ENCODE peak calls at places on chromosomes 16 and 17, in four cellular contexts. One of them, this sample, is unnamed. For H3K79me2, the result is how much of the 10 kb centered on the place peaks cover.

GRCh38 chr17:59371426-59372099 is 40.1 kb downstream of the YPEL2 start:
- DNase-seq in hepatocyte: peak
- DNase-seq in GM23248: peak
- DNase-seq in H1: no peak
- DNase-seq in this sample: no peak

GRCh38 chr17:27665549-27665948 is 34.6 kb downstream of the LGALS9 start:
- DNase-seq in hepatocyte: no peak
- DNase-seq in H1: no peak
- DNase-seq in GM23248: no peak
- DNase-seq in this sample: no peak

GRCh38 chr16:67848118-67848517 is 625 bp upstream of the CENPT start:
- DNase-seq in GM23248: no peak
- DNase-seq in H1: no peak
- DNase-seq in hepatocyte: no peak
- DNase-seq in this sample: no peak

GRCh38 chr17:55325405-55325804 is 60.6 kb downstream of the HLF start:
- DNase-seq in GM23248: no peak
- DNase-seq in H1: no peak
- DNase-seq in hepatocyte: no peak
- DNase-seq in this sample: no peak

GRCh38 chr16:54829691-54830090 is 101.0 kb upstream of the IRX5 start:
- DNase-seq in hepatocyte: no peak
- DNase-seq in GM23248: no peak
- DNase-seq in H1: no peak
- DNase-seq in this sample: no peak

GRCh38 chr16:14301150-14302030 is 230.3 kb downstream of the MRTFB start:
- DNase-seq in GM23248: peak
- DNase-seq in H1: no peak
- DNase-seq in hepatocyte: peak
- DNase-seq in this sample: peak

GRCh38 chr17:78412403-78412802 is 34.0 kb downstream of the PGS1 start:
- DNase-seq in GM23248: peak
- DNase-seq in H1: no peak
- DNase-seq in hepatocyte: no peak
- DNase-seq in this sample: peak

GRCh38 chr16:1557576-1557975 is 24.1 kb downstream of the TMEM204 start:
- DNase-seq in H1: no peak
- DNase-seq in hepatocyte: no peak
- DNase-seq in GM23248: no peak
- DNase-seq in this sample: no peak

GRCh38 chr17:79423811-79424465 is 186.9 kb downstream of the RBFOX3 start:
- DNase-seq in GM23248: no peak
- DNase-seq in H1: no peak
- DNase-seq in hepatocyte: no peak
- DNase-seq in this sample: no peak

GRCh38 chr17:15233022-15233805 is 31.9 kb downstream of the PMP22 start:
- DNase-seq in hepatocyte: peak
- DNase-seq in H1: no peak
- DNase-seq in GM23248: peak
- DNase-seq in this sample: peak

GRCh38 chr17:15233971-15234370 is 31.2 kb downstream of the PMP22 start:
- DNase-seq in hepatocyte: no peak
- DNase-seq in H1: no peak
- DNase-seq in GM23248: no peak
- DNase-seq in this sample: no peak

GRCh38 chr17:15231851-15232516 is 33.1 kb downstream of the PMP22 start:
- DNase-seq in GM23248: no peak
- DNase-seq in H1: no peak
- DNase-seq in hepatocyte: no peak
- DNase-seq in this sample: no peak

GRCh38 chr17:15230866-15231265 is 34.3 kb downstream of the PMP22 start:
- DNase-seq in GM23248: no peak
- DNase-seq in H1: no peak
- DNase-seq in hepatocyte: no peak
- DNase-seq in this sample: no peak

GRCh38 chr17:15232517-15232915 is 32.6 kb downstream of the PMP22 start:
- DNase-seq in hepatocyte: no peak
- DNase-seq in H1: no peak
- DNase-seq in GM23248: peak
- DNase-seq in this sample: no peak
- H3K79me2 ChIP-seq in hepatocyte: under half
- H3K79me2 ChIP-seq in H1: under half
- H3K79me2 ChIP-seq in GM23248: under half
- H3K79me2 ChIP-seq in this sample: under half

DNA sequence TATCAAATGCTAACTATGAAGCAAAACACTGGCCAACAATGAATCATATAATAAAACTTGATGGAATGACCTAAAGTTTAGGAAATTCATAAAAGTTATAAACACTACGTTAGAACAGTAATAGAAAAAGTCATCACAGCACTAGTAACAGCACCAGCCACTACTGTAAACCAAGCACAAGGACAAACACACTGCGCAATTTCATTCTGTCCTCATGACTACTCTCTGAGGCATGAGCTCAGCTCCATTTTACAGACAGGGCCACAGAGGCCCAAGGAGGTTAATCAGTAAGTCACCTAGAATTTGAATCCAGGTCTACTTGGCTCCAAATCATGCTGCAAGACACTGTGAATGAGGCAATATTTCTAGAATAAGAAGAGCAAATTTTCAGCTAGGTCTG is 13.4 kb downstream of the EMC8 start:
- DNase-seq in H1: no peak
- DNase-seq in GM23248: no peak
- DNase-seq in hepatocyte: no peak
- DNase-seq in this sample: no peak
- H3K79me2 ChIP-seq in H1: under half
- H3K79me2 ChIP-seq in GM23248: half or more
- H3K79me2 ChIP-seq in hepatocyte: under half
- H3K79me2 ChIP-seq in this sample: half or more

DNA sequence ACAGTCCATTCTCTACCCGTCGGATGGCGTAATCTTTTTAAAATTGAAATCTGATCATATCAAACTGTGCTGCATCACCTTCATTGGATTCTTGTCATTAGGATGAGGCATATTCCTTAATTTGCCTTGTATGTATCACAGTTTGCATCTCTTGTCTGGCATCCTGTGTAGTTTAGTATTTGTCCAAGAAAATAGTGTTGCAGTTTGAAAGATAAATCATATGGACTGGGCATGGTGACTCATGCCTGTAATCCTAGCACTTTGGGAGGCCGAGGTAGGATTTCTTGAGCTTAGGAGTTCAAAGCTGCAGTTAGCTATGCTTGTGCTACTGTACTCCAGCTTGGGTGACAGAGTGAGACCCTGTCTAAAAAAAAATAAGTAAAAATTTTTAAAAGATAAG is 5.8 kb upstream of the RSL1D1 start:
- DNase-seq in hepatocyte: no peak
- DNase-seq in H1: no peak
- DNase-seq in GM23248: peak
- DNase-seq in this sample: no peak
- H3K79me2 ChIP-seq in hepatocyte: half or more
- H3K79me2 ChIP-seq in H1: under half
- H3K79me2 ChIP-seq in GM23248: half or more
- H3K79me2 ChIP-seq in this sample: under half

GRCh38 chr16:75248142-75248535 is 3.3 kb downstream of the BCAR1 start:
- DNase-seq in H1: no peak
- DNase-seq in hepatocyte: no peak
- DNase-seq in GM23248: no peak
- DNase-seq in this sample: no peak
- H3K79me2 ChIP-seq in H1: under half
- H3K79me2 ChIP-seq in hepatocyte: half or more
- H3K79me2 ChIP-seq in GM23248: half or more
- H3K79me2 ChIP-seq in this sample: half or more

DNA sequence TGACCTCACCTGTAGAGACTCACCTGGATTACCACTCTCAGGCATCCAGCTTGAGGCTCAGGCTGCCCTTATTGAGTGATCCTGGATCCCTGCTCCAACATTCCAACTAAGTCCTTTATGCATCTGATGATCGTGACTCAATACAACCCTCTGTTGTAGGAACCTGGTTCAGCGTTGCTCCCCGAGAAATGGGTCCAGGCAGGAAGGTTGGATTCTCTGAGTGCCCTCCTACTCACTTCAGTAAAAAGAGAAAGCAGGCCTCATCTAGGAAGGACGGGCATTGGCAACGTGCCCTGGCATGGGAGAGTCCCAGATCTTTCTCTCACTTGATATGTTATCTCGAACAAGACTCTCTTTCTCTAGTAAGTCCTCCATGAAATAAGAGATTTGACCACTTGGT is at the start of gene OR3A1:
- DNase-seq in H1: no peak
- DNase-seq in hepatocyte: no peak
- DNase-seq in GM23248: no peak
- DNase-seq in this sample: no peak
- H3K79me2 ChIP-seq in H1: under half
- H3K79me2 ChIP-seq in hepatocyte: under half
- H3K79me2 ChIP-seq in GM23248: under half
- H3K79me2 ChIP-seq in this sample: under half